ENCODE peak calls at places on chromosome 13, in six cellular contexts. F is spleen, I is transverse colon, O is stomach, M is suprapubic skin, G is breast epithelium. K is an unnamed sample.
A peak's percentile ranks its signal among the peaks of the same experiment; 100 is the strongest.

GRCh38 chr13:21310220-21310619 is 133.8 kb downstream of the MRPL57 start:
- DNase-seq in F (no peak), I (no peak), O (no peak), M (no peak), G (no peak), K (no peak)

GRCh38 chr13:78317030-78317429 is 286.3 kb downstream of the POU4F1 start:
- DNase-seq in F (no peak), I (no peak), O (no peak), M (no peak), G (no peak), K (no peak)

GRCh38 chr13:110525328-110526319 is 35.9 kb downstream of the RAB20 start:
- DNase-seq in F (no peak), I (peak; percentile 46), O (no peak), M (no peak), G (no peak), K (peak; percentile 63)

GRCh38 chr13:74037762-74038161 is 96.4 kb downstream of the KLF12 start:
- DNase-seq in F (no peak), I (no peak), O (no peak), M (no peak), G (no peak), K (no peak)

GRCh38 chr13:107803822-107804495 is 411.4 kb downstream of the LIG4 start:
- DNase-seq in F (no peak), I (no peak), O (no peak), M (no peak), G (no peak), K (no peak)

GRCh38 chr13:113954046-113954841 is 19.6 kb downstream of the C13orf46 start:
- DNase-seq in F (peak; percentile 64), I (no peak), O (no peak), M (peak; percentile 46), G (no peak), K (no peak)

GRCh38 chr13:74306496-74306895 is 172.3 kb upstream of the KLF12 start:
- DNase-seq in F (no peak), I (no peak), O (no peak), M (no peak), G (no peak), K (no peak)

GRCh38 chr13:101977475-101977874 is 424.4 kb downstream of the FGF14 start:
- DNase-seq in F (no peak), I (no peak), O (no peak), M (no peak), G (no peak), K (no peak)

GRCh38 chr13:24911135-24911524 is 147.2 kb downstream of the RNF17 start:
- DNase-seq in F (no peak), I (no peak), O (no peak), M (no peak), G (no peak), K (no peak)

GRCh38 chr13:104534847-104535246 is 1468.6 kb upstream of the SLC10A2 start:
- DNase-seq in F (no peak), I (no peak), O (no peak), M (no peak), G (no peak), K (no peak)

GRCh38 chr13:79285159-79285558 is 120.9 kb downstream of the RBM26 start:
- DNase-seq in F (no peak), I (no peak), O (no peak), M (no peak), G (no peak), K (no peak)

GRCh38 chr13:98496239-98496668 is 80.7 kb downstream of the STK24 start:
- DNase-seq in F (no peak), I (peak; percentile 45), O (no peak), M (peak; percentile 93), G (no peak), K (no peak)

GRCh38 chr13:90493667-90494066 is 853.8 kb upstream of the MIR17HG start:
- DNase-seq in F (no peak), I (no peak), O (no peak), M (no peak), G (no peak), K (no peak)

GRCh38 chr13:99626461-99627082 is 125.3 kb downstream of the TM9SF2 start:
- DNase-seq in F (no peak), I (no peak), O (no peak), M (no peak), G (no peak), K (no peak)

GRCh38 chr13:40271511-40271910 is 394.9 kb downstream of the FOXO1 start:
- DNase-seq in F (no peak), I (peak; percentile 14), O (no peak), M (no peak), G (peak; percentile 48), K (no peak)

GRCh38 chr13:113074876-113075275 is 30.7 kb upstream of the F7 start:
- DNase-seq in F (peak; percentile 42), I (no peak), O (no peak), M (no peak), G (no peak), K (no peak)

GRCh38 chr13:41590122-41590521 is 132.8 kb downstream of the RGCC start:
- DNase-seq in F (no peak), I (no peak), O (no peak), M (no peak), G (no peak), K (no peak)

GRCh38 chr13:107827840-107828549 is 387.3 kb downstream of the LIG4 start:
- DNase-seq in F (no peak), I (no peak), O (no peak), M (no peak), G (no peak), K (no peak)

GRCh38 chr13:100213576-100213975 is 124.7 kb downstream of the PCCA start:
- DNase-seq in F (no peak), I (no peak), O (no peak), M (no peak), G (no peak), K (no peak)

GRCh38 chr13:44627441-44627840 is 51.3 kb upstream of the TSC22D1 start:
- DNase-seq in F (no peak), I (no peak), O (no peak), M (no peak), G (no peak), K (no peak)

GRCh38 chr13:26021516-26021915 is 30.3 kb downstream of the SHISA2 start:
- DNase-seq in F (no peak), I (no peak), O (no peak), M (no peak), G (no peak), K (no peak)

GRCh38 chr13:94660695-94661324 is 51.5 kb downstream of the SOX21 start:
- DNase-seq in F (no peak), I (no peak), O (no peak), M (no peak), G (no peak), K (no peak)

GRCh38 chr13:21934309-21934708 is 263.4 kb downstream of the FGF9 start:
- DNase-seq in F (no peak), I (no peak), O (no peak), M (no peak), G (peak; percentile 24), K (no peak)

GRCh38 chr13:38349386-38350113 is at the start of gene UFM1:
- DNase-seq in F (peak; percentile 96), I (peak; percentile 94), O (peak; percentile 89), M (peak; percentile 94), G (peak; percentile 79), K (peak; percentile 40)
- TF ChIP-seq POLR2A in F (peak; percentile 49), I (peak; percentile 85), O (no peak), M (peak; percentile 38), G (peak; percentile 48), K (peak; percentile 92)

DNA sequence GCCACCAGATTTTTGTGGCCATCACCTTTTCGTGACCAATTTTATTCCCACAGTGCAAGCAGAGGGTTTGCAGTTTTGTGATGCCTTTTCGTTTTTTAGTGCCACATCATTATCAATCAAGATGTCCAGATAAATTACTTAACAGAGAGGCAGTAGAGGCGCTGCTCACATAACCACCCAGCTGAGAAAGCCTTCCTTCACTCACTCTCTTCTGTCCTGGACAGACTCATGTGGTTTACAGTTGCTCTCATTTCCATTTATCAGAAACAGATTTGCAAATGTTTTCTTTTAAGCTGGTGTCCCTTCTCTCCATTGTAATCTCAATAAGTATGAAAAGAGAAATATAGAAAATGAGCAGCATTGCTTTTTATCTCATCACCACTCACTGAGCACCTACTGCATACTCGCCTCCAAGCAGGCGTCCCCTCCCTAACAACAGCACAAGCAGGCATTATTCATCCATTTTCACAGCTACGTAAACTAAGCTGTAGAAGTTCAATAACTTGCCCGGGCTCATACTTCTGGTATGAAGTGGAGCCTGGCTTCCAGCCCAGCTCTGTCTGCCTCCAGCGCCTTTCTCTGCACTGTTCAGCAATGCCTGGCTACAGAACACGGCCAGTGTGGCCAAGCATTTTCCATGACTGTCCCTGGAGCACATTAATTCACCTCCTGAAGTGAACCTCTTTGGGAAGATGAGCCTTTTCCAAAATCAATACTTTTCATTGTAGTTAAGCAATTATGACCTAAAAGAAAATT is 34.6 kb upstream of the KATNAL1 start:
- DNase-seq in F (no peak), I (peak; percentile 76), O (peak; percentile 85), M (peak; percentile 92), G (peak; percentile 93), K (no peak)
- TF ChIP-seq POLR2AphosphoS5 in F (no peak), I (peak; percentile 16), O (no peak), M (no peak), G (peak; percentile 71), K (no peak)

DNA sequence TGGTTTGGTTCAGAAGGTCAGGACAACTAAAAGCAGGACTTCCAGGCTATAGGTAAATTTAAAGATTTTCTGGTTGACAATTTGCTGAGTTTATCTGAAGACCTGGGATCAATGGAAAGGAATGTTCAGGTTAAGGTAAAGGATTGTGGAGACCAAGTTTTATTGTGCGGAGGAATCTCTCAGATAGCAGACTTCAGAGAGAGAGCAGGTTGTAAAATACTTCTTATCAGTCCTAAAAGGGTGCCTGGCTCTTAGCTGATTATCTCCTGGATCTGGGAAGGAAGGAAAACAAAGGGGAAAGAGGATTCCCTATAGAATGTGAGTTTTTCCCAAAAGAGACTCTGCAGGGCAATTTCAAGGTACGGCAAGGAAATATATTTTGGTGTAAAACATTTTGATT is 851.5 kb downstream of the DACH1 start:
- DNase-seq in F (no peak), I (no peak), O (no peak), M (no peak), G (no peak), K (no peak)
- TF ChIP-seq POLR2A in F (no peak), I (no peak), O (no peak), M (no peak), G (no peak), K (no peak)

GRCh38 chr13:48402325-48402962 is 10.5 kb downstream of the LPAR6 start:
- DNase-seq in F (no peak), I (no peak), O (no peak), M (no peak), G (no peak), K (no peak)

GRCh38 chr13:48400090-48400694 is 12.7 kb downstream of the LPAR6 start:
- DNase-seq in F (no peak), I (no peak), O (no peak), M (no peak), G (no peak), K (no peak)

GRCh38 chr13:48401480-48401879 is 11.4 kb downstream of the LPAR6 start:
- DNase-seq in F (no peak), I (no peak), O (no peak), M (no peak), G (no peak), K (no peak)

GRCh38 chr13:48398450-48399095 is 14.3 kb downstream of the LPAR6 start:
- DNase-seq in F (no peak), I (no peak), O (no peak), M (no peak), G (no peak), K (no peak)

GRCh38 chr13:48400820-48401219 is 12.1 kb downstream of the LPAR6 start:
- DNase-seq in F (no peak), I (no peak), O (no peak), M (no peak), G (no peak), K (no peak)
- TF ChIP-seq POLR2AphosphoS5 in F (no peak), I (no peak), O (no peak), M (peak; percentile 41), G (no peak), K (no peak)

GRCh38 chr13:60425332-60425731 is 28.3 kb downstream of the TDRD3 start:
- DNase-seq in F (no peak), I (no peak), O (no peak), M (no peak), G (no peak), K (no peak)
- TF ChIP-seq POLR2A in F (no peak), I (no peak), O (no peak), M (no peak), G (no peak), K (no peak)